ENCODE peak calls at places on chromosomes 1 and 21, in four cellular contexts. Z is IMR-90, S is H1, O is H9. R is an unnamed sample.

GRCh38 chr1:20261095-20261494 is 29.6 kb upstream of the VWA5B1 start:
- DNase-seq in Z (no peak), S (no peak), O (no peak), R (no peak)

GRCh38 chr1:78334952-78335351 is 155.8 kb upstream of the PTGFR start:
- DNase-seq in Z (no peak), S (no peak), O (no peak), R (no peak)

GRCh38 chr1:27001570-27002360 is 8.3 kb downstream of the TRNP1 start:
- DNase-seq in Z (no peak), S (peak; percentile 54), O (peak; percentile 53), R (peak; percentile 37)

GRCh38 chr21:18985584-18985983 is 582.0 kb upstream of the TMPRSS15 start:
- DNase-seq in Z (no peak), S (no peak), O (no peak), R (no peak)

GRCh38 chr1:231183875-231184590 is 22.2 kb downstream of the TRIM67 start:
- DNase-seq in Z (no peak), S (peak; percentile 49), O (no peak), R (no peak)

GRCh38 chr1:60280764-60281278 is 207.3 kb upstream of the C1orf87 start:
- DNase-seq in Z (no peak), S (no peak), O (no peak), R (peak; percentile 36)

GRCh38 chr21:44463716-44464115 is 8.4 kb downstream of the LRRC3 start:
- DNase-seq in Z (no peak), S (no peak), O (no peak), R (no peak)

GRCh38 chr1:43286115-43286514 is 734 bp upstream of the C1orf210 start:
- DNase-seq in Z (no peak), S (no peak), O (no peak), R (no peak)

GRCh38 chr1:229258851-229259110 is 12.1 kb upstream of the RAB4A start:
- DNase-seq in Z (no peak), S (no peak), O (peak; percentile 70), R (peak; percentile 67)

GRCh38 chr1:25538165-25538860 is 5.1 kb upstream of the LDLRAP1 start:
- DNase-seq in Z (no peak), S (no peak), O (no peak), R (no peak)

GRCh38 chr1:117613249-117613968 is 7.6 kb downstream of the TENT5C start:
- DNase-seq in Z (no peak), S (no peak), O (peak; percentile 6), R (no peak)

GRCh38 chr1:48693674-48694347 is 82.9 kb downstream of the BEND5 start:
- DNase-seq in Z (no peak), S (no peak), O (no peak), R (no peak)

GRCh38 chr1:218480691-218481099 is 135.6 kb downstream of the TGFB2 start:
- DNase-seq in Z (peak; percentile 95), S (no peak), O (no peak), R (no peak)

GRCh38 chr21:41846536-41846935 is 32.6 kb downstream of the PRDM15 start:
- DNase-seq in Z (no peak), S (no peak), O (no peak), R (no peak)

GRCh38 chr1:47755368-47755990 is 241.7 kb downstream of the TRABD2B start:
- DNase-seq in Z (no peak), S (peak; percentile 93), O (peak; percentile 77), R (peak; percentile 75)

GRCh38 chr1:42933060-42933586 is 25.5 kb downstream of the SLC2A1 start:
- DNase-seq in Z (no peak), S (no peak), O (peak; percentile 14), R (no peak)

GRCh38 chr1:46991083-46991923 is 32.2 kb upstream of the CYP4X1 start:
- DNase-seq in Z (no peak), S (no peak), O (peak; percentile 62), R (peak; percentile 79)

GRCh38 chr1:112461200-112461871 is 47.4 kb upstream of the WNT2B start:
- DNase-seq in Z (no peak), S (no peak), O (no peak), R (peak; percentile 42)

GRCh38 chr1:7070389-7071029 is 285.3 kb downstream of the CAMTA1 start:
- DNase-seq in Z (peak; percentile 72), S (peak; percentile 81), O (peak; percentile 86), R (peak; percentile 86)

GRCh38 chr1:87683557-87683956 is 354.9 kb downstream of the LMO4 start:
- DNase-seq in Z (no peak), S (no peak), O (no peak), R (no peak)

GRCh38 chr1:19357299-19357698 is 45.2 kb downstream of the SLC66A1 start:
- DNase-seq in Z (no peak), S (no peak), O (no peak), R (no peak)

GRCh38 chr1:186404454-186405051 is 28.9 kb downstream of the ODR4 start:
- DNase-seq in Z (peak; percentile 76), S (no peak), O (no peak), R (peak; percentile 33)

GRCh38 chr21:32977216-32977615 is 48.5 kb upstream of the OLIG2 start:
- DNase-seq in Z (no peak), S (no peak), O (no peak), R (no peak)

GRCh38 chr1:152398812-152399698 is 15.0 kb downstream of the CRNN start:
- DNase-seq in Z (no peak), S (no peak), O (no peak), R (peak; percentile 2)

GRCh38 chr1:25245809-25246599 is 1.2 kb downstream of the RSRP1 start:
- DNase-seq in Z (peak; percentile 33), S (no peak), O (no peak), R (peak; percentile 58)

GRCh38 chr1:27832762-27833161 is 2.2 kb downstream of the PPP1R8 start:
- DNase-seq in Z (peak; percentile 62), S (no peak), O (no peak), R (no peak)

GRCh38 chr1:35505911-35506798 is 51.0 kb downstream of the KIAA0319L start:
- DNase-seq in Z (peak; percentile 59), S (no peak), O (no peak), R (peak; percentile 23)

GRCh38 chr1:201539561-201540404 is 856 bp downstream of the NAV1 start:
- DNase-seq in Z (peak; percentile 84), S (peak; percentile 71), O (peak; percentile 57), R (peak; percentile 86)

GRCh38 chr1:45929257-45929687 is 125.9 kb downstream of the MAST2 start:
- DNase-seq in Z (peak; percentile 96), S (no peak), O (peak; percentile 61), R (peak; percentile 99)

GRCh38 chr1:209248649-209249279 is 334.8 kb upstream of the CAMK1G start:
- DNase-seq in Z (peak; percentile 54), S (peak; percentile 83), O (peak; percentile 57), R (peak; percentile 81)

GRCh38 chr1:172375227-172375631 is 45.3 kb upstream of the C1orf105 start:
- DNase-seq in Z (no peak), S (no peak), O (no peak), R (no peak)

GRCh38 chr1:245258271-245258920 is 103.6 kb downstream of the KIF26B start:
- DNase-seq in Z (no peak), S (peak; percentile 35), O (no peak), R (no peak)

GRCh38 chr1:150578278-150579109 is 916 bp downstream of the MCL1 start:
- DNase-seq in Z (peak; percentile 91), S (no peak), O (no peak), R (peak; percentile 88)

GRCh38 chr1:175493999-175494336 is 249.4 kb downstream of the TNR start:
- DNase-seq in Z (no peak), S (no peak), O (peak; percentile 41), R (no peak)
- H2BK15ac ChIP-seq in Z (no peak overlapping the region), S (no peak overlapping the region), O (no peak overlapping the region), R (no peak overlapping the region)

GRCh38 chr21:28272272-28272992 is 720.2 kb downstream of the LTN1 start:
- DNase-seq in Z (peak; percentile 51), S (no peak), O (no peak), R (no peak)

GRCh38 chr21:28267449-28267848 is 725.2 kb downstream of the LTN1 start:
- DNase-seq in Z (no peak), S (no peak), O (no peak), R (no peak)

GRCh38 chr21:28269173-28269572 is 723.5 kb downstream of the LTN1 start:
- DNase-seq in Z (no peak), S (no peak), O (no peak), R (no peak)

GRCh38 chr21:28266061-28266460 is 726.6 kb downstream of the LTN1 start:
- DNase-seq in Z (peak; percentile 48), S (no peak), O (no peak), R (no peak)

GRCh38 chr21:28268685-28269084 is 724.0 kb downstream of the LTN1 start:
- DNase-seq in Z (no peak), S (no peak), O (no peak), R (no peak)
- H3K56ac ChIP-seq in Z (no peak overlapping the region), S (no peak overlapping the region), O (no peak overlapping the region), R (no peak overlapping the region)

GRCh38 chr1:1893291-1893985 is 2.6 kb upstream of the GNB1 start:
- DNase-seq in Z (no peak), S (no peak), O (no peak), R (no peak)

GRCh38 chr1:1895456-1896333 is 4.8 kb upstream of the GNB1 start:
- DNase-seq in Z (no peak), S (no peak), O (no peak), R (no peak)

GRCh38 chr1:1893997-1894353 is 3.1 kb upstream of the GNB1 start:
- DNase-seq in Z (no peak), S (no peak), O (no peak), R (no peak)

GRCh38 chr1:1895050-1895398 is 4.1 kb upstream of the GNB1 start:
- DNase-seq in Z (no peak), S (no peak), O (no peak), R (no peak)

DNA sequence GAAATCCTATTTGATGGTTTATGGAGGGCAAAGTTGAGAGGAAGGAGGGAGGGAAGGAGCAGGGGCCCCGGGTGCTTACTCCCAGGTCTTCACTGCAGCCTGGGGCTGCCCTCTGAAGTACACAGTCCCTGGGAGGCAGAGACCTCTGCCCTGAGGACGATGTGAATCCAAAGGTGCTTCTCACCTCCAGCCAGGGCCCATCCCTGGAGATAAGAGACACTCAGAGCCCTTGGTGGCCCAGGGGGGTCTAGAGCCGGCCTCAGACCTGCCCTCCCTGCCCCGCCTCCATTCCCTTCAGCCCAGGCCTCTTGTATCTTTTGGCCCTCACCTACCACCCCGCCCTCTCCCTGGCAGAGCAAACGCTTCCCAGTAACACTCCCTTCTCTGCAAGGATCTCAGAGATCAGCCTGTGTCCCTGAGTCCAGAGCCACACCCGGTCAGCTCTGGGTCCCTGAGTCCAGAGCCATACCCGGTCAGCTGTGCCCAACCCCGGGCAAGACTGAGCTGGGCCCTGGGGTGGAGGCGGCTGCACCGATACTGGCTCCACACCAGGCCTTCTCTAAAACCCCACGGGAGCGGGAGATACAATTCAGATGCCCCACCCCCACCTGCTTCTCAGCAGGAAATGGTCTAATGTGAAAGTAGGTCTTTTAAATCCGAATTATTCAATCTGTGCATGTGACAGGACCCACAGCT is 3.6 kb upstream of the GNB1 start:
- DNase-seq in Z (no peak), S (no peak), O (no peak), R (no peak)
- H2BK15ac ChIP-seq in Z (no peak overlapping the region), S (no peak overlapping the region), O (no peak overlapping the region), R (no peak overlapping the region)

GRCh38 chr1:85058781-85059180 is 10.5 kb upstream of the MCOLN3 start:
- DNase-seq in Z (no peak), S (no peak), O (no peak), R (no peak)

GRCh38 chr1:85060038-85060437 is 11.7 kb upstream of the MCOLN3 start:
- DNase-seq in Z (no peak), S (no peak), O (no peak), R (no peak)

GRCh38 chr1:85059563-85059962 is 11.3 kb upstream of the MCOLN3 start:
- DNase-seq in Z (no peak), S (no peak), O (no peak), R (no peak)

GRCh38 chr1:85061711-85062424 is 13.6 kb upstream of the MCOLN3 start:
- DNase-seq in Z (peak; percentile 99), S (peak; percentile 90), O (peak; percentile 95), R (peak; percentile 99)

GRCh38 chr1:85058311-85058710 is 10.0 kb upstream of the MCOLN3 start:
- DNase-seq in Z (no peak), S (no peak), O (no peak), R (no peak)
- H3K56ac ChIP-seq in Z (no peak overlapping the region), S (no peak overlapping the region), O (no peak overlapping the region), R (no peak overlapping the region)

R was measured in mesendoderm.